ENCODE peak calls at places on chromosomes 2 and 18, in ten cellular contexts. Q is IMR-90; E is stomach; Z is upper lobe of right lung; C is colonic mucosa; W is uterus; U is cardiac muscle cell; X is tibial artery; K is fibroblast of lung; O is CD8-positive, alpha-beta T cell. S is an unnamed sample. For H3K9me3 and H3K4me1, the result is how much of the 10 kb centered on the place peaks cover.

GRCh38 chr2:41475959-41476358 is 571.9 kb upstream of the PKDCC start:
- DNase-seq in Q (no peak), E (no peak), Z (no peak), C (no peak), W (no peak), U (no peak), X (no peak), K (no peak), O (no peak), S (no peak)

GRCh38 chr2:28009732-28010131 is 119.2 kb downstream of the BABAM2 start:
- DNase-seq in Q (peak), E (no peak), Z (no peak), C (no peak), W (no peak), U (peak), X (no peak), K (no peak), O (no peak), S (no peak)

GRCh38 chr18:34075963-34076860 is 148.5 kb downstream of the NOL4 start:
- DNase-seq in Q (no peak), E (no peak), Z (no peak), C (no peak), W (no peak), U (no peak), X (no peak), K (no peak), O (no peak), S (no peak)

GRCh38 chr2:230714122-230714453 is 1.4 kb downstream of the CAB39 start:
- DNase-seq in Q (peak), E (no peak), Z (no peak), C (peak), W (no peak), U (peak), X (no peak), K (peak), O (no peak), S (no peak)

GRCh38 chr2:69975853-69976462 is 14.5 kb upstream of the ASPRV1 start:
- DNase-seq in Q (no peak), E (peak), Z (no peak), C (no peak), W (no peak), U (no peak), X (peak), K (no peak), O (no peak), S (no peak)

GRCh38 chr18:25253136-25253535 is 98.8 kb downstream of the ZNF521 start:
- DNase-seq in Q (no peak), E (no peak), Z (no peak), C (no peak), W (no peak), U (no peak), X (no peak), K (peak), O (no peak), S (no peak)

GRCh38 chr2:10278029-10278762 is 24.5 kb upstream of the HPCAL1 start:
- DNase-seq in Q (peak), E (no peak), Z (peak), C (peak), W (peak), U (peak), X (peak), K (peak), O (no peak), S (peak)

GRCh38 chr2:230895536-230896345 is 29.3 kb downstream of the GPR55 start:
- DNase-seq in Q (no peak), E (peak), Z (no peak), C (peak), W (no peak), U (no peak), X (peak), K (no peak), O (no peak), S (no peak)

GRCh38 chr2:144382848-144383247 is 137.1 kb downstream of the ZEB2 start:
- DNase-seq in Q (no peak), E (no peak), Z (no peak), C (no peak), W (no peak), U (no peak), X (no peak), K (peak), O (no peak), S (no peak)

GRCh38 chr2:29502452-29502851 is 387.2 kb downstream of the CLIP4 start:
- DNase-seq in Q (peak), E (no peak), Z (no peak), C (no peak), W (no peak), U (no peak), X (no peak), K (peak), O (no peak), S (no peak)

GRCh38 chr2:24050041-24050655 is 607 bp downstream of the FKBP1B start:
- DNase-seq in Q (no peak), E (peak), Z (peak), C (peak), W (peak), U (peak), X (peak), K (peak), O (no peak), S (no peak)

GRCh38 chr18:59056706-59057492 is 82.8 kb upstream of the SEC11C start:
- DNase-seq in Q (peak), E (peak), Z (peak), C (peak), W (peak), U (peak), X (peak), K (peak), O (no peak), S (no peak)

GRCh38 chr2:219574509-219575311 is 2.6 kb downstream of the INHA start:
- DNase-seq in Q (no peak), E (no peak), Z (no peak), C (no peak), W (no peak), U (no peak), X (no peak), K (no peak), O (no peak), S (no peak)

GRCh38 chr2:198973181-198973580 is 484.6 kb downstream of the SATB2 start:
- DNase-seq in Q (no peak), E (no peak), Z (no peak), C (no peak), W (no peak), U (no peak), X (no peak), K (no peak), O (no peak), S (no peak)

GRCh38 chr18:58793361-58793760 is 71.3 kb upstream of the ZNF532 start:
- DNase-seq in Q (peak), E (no peak), Z (no peak), C (no peak), W (peak), U (peak), X (no peak), K (peak), O (no peak), S (peak)

GRCh38 chr2:152050915-152051314 is 47.9 kb downstream of the CACNB4 start:
- DNase-seq in Q (no peak), E (no peak), Z (no peak), C (no peak), W (no peak), U (no peak), X (no peak), K (no peak), O (no peak), S (no peak)

GRCh38 chr2:160450486-160450885 is 43.1 kb downstream of the RBMS1 start:
- DNase-seq in Q (no peak), E (no peak), Z (no peak), C (no peak), W (no peak), U (no peak), X (no peak), K (no peak), O (no peak), S (no peak)

GRCh38 chr2:9950521-9951271 is 797 bp upstream of the GRHL1 start:
- DNase-seq in Q (no peak), E (peak), Z (peak), C (peak), W (peak), U (peak), X (no peak), K (peak), O (no peak), S (peak)

GRCh38 chr2:240705204-240705781 is 13.6 kb downstream of the AQP12A start:
- DNase-seq in Q (no peak), E (no peak), Z (no peak), C (no peak), W (no peak), U (no peak), X (no peak), K (no peak), O (no peak), S (no peak)

DNA sequence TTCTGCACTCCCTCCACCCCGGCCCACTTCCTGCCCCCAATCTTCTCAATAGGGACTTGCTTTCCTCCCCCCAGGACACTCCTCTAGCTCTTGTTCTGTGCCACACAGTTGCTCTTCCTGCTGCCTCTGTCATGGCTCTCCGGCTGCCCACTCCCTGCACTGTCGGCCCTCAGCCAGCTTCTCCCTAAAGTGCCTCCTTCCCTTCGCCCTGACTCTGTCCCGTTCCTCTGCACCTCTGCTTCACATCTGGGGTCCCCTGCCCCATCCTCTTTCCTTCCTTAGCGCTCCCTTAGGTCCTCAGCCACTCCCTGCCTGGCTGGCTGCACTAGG is 132.1 kb downstream of the CABLES1 start:
- DNase-seq in Q (no peak), E (no peak), Z (no peak), C (no peak), W (no peak), U (no peak), X (no peak), K (no peak), O (no peak), S (no peak)
- H3K9me3 ChIP-seq in Q (under half), E (under half), Z (under half), C (under half), W (under half), U (under half), X (under half), K (under half), O (under half), S (under half)

GRCh38 chr2:205705511-205706397 is 23.5 kb downstream of the NRP2 start:
- DNase-seq in Q (no peak), E (no peak), Z (no peak), C (no peak), W (no peak), U (no peak), X (no peak), K (no peak), O (no peak), S (no peak)
- H3K4me1 ChIP-seq in Q (under half), E (half or more), Z (half or more), C (under half), W (under half), U (under half), X (half or more), K (under half), O (under half), S (under half)

GRCh38 chr18:21593540-21594257 is 6.8 kb downstream of the ESCO1 start:
- DNase-seq in Q (no peak), E (no peak), Z (no peak), C (no peak), W (no peak), U (no peak), X (no peak), K (no peak), O (no peak), S (no peak)
- TF ChIP-seq CTCF in Q (no peak), E (no peak), Z (no peak), C (no peak), W (no peak), U (no peak), X (no peak), K (no peak), O (no peak), S (no peak)

DNA sequence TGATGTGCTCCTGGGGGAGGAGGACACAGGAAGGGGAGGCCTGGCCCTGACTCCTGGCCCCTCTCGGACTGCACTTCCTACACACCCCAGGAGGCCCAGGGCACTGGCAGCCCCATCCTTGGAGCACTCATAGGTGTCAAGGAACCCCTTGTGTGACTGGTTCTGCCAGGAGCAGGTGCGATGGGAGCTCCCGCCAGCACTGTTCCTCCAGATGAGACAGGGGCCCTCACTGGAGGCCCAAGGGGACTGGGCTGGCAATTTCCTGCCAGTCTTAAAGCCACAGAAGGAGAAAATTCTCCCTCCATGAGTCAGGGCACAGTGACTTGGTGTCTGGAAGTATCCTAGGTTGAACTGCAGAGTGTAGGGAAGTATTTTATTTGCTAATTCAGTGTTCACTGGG is 42.8 kb upstream of the MAL start:
- DNase-seq in Q (peak), E (no peak), Z (no peak), C (no peak), W (no peak), U (peak), X (no peak), K (peak), O (no peak), S (no peak)
- H3K9me3 ChIP-seq in Q (under half), E (under half), Z (under half), C (under half), W (under half), U (under half), X (under half), K (under half), O (under half), S (under half)

DNA sequence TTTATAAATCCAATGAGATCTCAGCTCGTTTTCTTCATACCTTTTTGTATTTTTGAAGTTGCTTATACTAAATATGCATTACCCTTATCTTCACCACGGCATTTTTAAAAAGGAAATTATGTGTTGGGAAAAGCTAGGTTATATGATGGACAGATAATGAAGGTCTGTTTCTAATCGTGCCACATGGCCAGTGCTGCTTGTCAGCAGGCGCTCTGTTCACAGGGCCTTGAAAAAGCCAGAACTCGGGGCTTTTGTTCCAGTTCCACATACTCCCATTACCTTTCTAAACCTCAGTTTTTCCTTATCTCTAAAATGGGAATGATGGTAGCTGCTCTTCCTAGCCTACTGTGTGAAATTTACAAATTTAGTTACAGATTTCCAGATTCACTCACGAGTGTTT is 42.0 kb downstream of the EPAS1 start:
- DNase-seq in Q (no peak), E (no peak), Z (no peak), C (no peak), W (no peak), U (no peak), X (no peak), K (no peak), O (no peak), S (no peak)
- H3K4me1 ChIP-seq in Q (under half), E (half or more), Z (half or more), C (under half), W (under half), U (under half), X (half or more), K (under half), O (under half), S (half or more)